ENCODE peak calls at places on chromosome 17, in ten cellular contexts. F is spleen, M is PC-3, C is kidney epithelial cell, I is mucosa of descending colon, L is fibroblast of lung, G is adipocyte, B is MM.1S, A is cardiac muscle cell, S is left lung. Y is an unnamed sample.
A peak's percentile ranks its signal among the peaks of the same experiment; 100 is the strongest.

GRCh38 chr17:77507116-77507885 is 366.5 kb downstream of the SEC14L1 start:
- DNase-seq in F (peak; percentile 40), M (no peak), C (no peak), I (no peak), L (no peak), G (no peak), B (no peak), A (no peak), S (no peak), Y (no peak)

GRCh38 chr17:17708816-17709215 is 27.6 kb downstream of the RAI1 start:
- DNase-seq in F (no peak), M (no peak), C (no peak), I (no peak), L (no peak), G (no peak), B (no peak), A (no peak), S (no peak), Y (no peak)

GRCh38 chr17:13016881-13017622 is 775 bp downstream of the ELAC2 start:
- DNase-seq in F (no peak), M (peak; percentile 31), C (no peak), I (no peak), L (no peak), G (peak; percentile 12), B (no peak), A (peak; percentile 19), S (peak; percentile 46), Y (no peak)

GRCh38 chr17:35010093-35010492 is 29.8 kb downstream of the LIG3 start:
- DNase-seq in F (no peak), M (no peak), C (no peak), I (no peak), L (no peak), G (no peak), B (no peak), A (no peak), S (no peak), Y (no peak)

GRCh38 chr17:77312786-77313599 is 172.2 kb downstream of the SEC14L1 start:
- DNase-seq in F (peak; percentile 67), M (no peak), C (no peak), I (peak; percentile 75), L (peak; percentile 92), G (peak; percentile 91), B (no peak), A (peak; percentile 90), S (no peak), Y (peak; percentile 85)

GRCh38 chr17:14942511-14943185 is 322.5 kb downstream of the PMP22 start:
- DNase-seq in F (no peak), M (peak; percentile 42), C (no peak), I (no peak), L (no peak), G (peak; percentile 21), B (no peak), A (no peak), S (no peak), Y (no peak)

GRCh38 chr17:42596386-42596785 is 12.8 kb downstream of the RETREG3 start:
- DNase-seq in F (no peak), M (peak; percentile 14), C (no peak), I (no peak), L (no peak), G (no peak), B (no peak), A (no peak), S (no peak), Y (no peak)

GRCh38 chr17:75665981-75666380 is 973 bp downstream of the RECQL5 start:
- DNase-seq in F (peak; percentile 54), M (no peak), C (no peak), I (no peak), L (no peak), G (no peak), B (no peak), A (no peak), S (no peak), Y (no peak)

GRCh38 chr17:67227488-67227887 is 17.5 kb downstream of the HELZ start:
- DNase-seq in F (no peak), M (no peak), C (no peak), I (no peak), L (peak; percentile 50), G (peak; percentile 75), B (no peak), A (peak; percentile 53), S (no peak), Y (no peak)

GRCh38 chr17:34306466-34306865 is 12.8 kb upstream of the CCL8 start:
- DNase-seq in F (no peak), M (peak; percentile 10), C (no peak), I (no peak), L (peak; percentile 70), G (peak; percentile 77), B (no peak), A (peak; percentile 88), S (no peak), Y (peak; percentile 46)

GRCh38 chr17:28792877-28793666 is 49.3 kb downstream of the TRAF4 start:
- DNase-seq in F (no peak), M (peak; percentile 5), C (no peak), I (no peak), L (no peak), G (no peak), B (no peak), A (peak; percentile 35), S (no peak), Y (no peak)

GRCh38 chr17:5379351-5380107 is 39.9 kb downstream of the NUP88 start:
- DNase-seq in F (no peak), M (no peak), C (no peak), I (no peak), L (no peak), G (no peak), B (no peak), A (no peak), S (no peak), Y (no peak)

GRCh38 chr17:5381542-5381941 is 37.9 kb downstream of the NUP88 start:
- DNase-seq in F (no peak), M (peak; percentile 46), C (no peak), I (no peak), L (peak; percentile 24), G (peak; percentile 8), B (no peak), A (peak; percentile 30), S (no peak), Y (no peak)

GRCh38 chr17:5378566-5379207 is 40.8 kb downstream of the NUP88 start:
- DNase-seq in F (no peak), M (no peak), C (no peak), I (no peak), L (no peak), G (no peak), B (no peak), A (no peak), S (no peak), Y (no peak)

GRCh38 chr17:5380491-5381135 is 38.8 kb downstream of the NUP88 start:
- DNase-seq in F (no peak), M (no peak), C (no peak), I (no peak), L (peak; percentile 11), G (peak; percentile 39), B (no peak), A (peak; percentile 5), S (no peak), Y (no peak)
- H3K36me3 ChIP-seq in F (peaks cover 100% of the 10 kb centered on the region), M (peaks cover 43% of the 10 kb centered on the region), C (peaks cover 3% of the 10 kb centered on the region), I (peaks cover 6% of the 10 kb centered on the region), L (peaks cover 22% of the 10 kb centered on the region), G (peaks cover 92% of the 10 kb centered on the region), B (peaks cover 17% of the 10 kb centered on the region), A (peaks cover 77% of the 10 kb centered on the region), S (peaks cover 100% of the 10 kb centered on the region), Y (no peaks in the 10 kb centered on the region)

DNA sequence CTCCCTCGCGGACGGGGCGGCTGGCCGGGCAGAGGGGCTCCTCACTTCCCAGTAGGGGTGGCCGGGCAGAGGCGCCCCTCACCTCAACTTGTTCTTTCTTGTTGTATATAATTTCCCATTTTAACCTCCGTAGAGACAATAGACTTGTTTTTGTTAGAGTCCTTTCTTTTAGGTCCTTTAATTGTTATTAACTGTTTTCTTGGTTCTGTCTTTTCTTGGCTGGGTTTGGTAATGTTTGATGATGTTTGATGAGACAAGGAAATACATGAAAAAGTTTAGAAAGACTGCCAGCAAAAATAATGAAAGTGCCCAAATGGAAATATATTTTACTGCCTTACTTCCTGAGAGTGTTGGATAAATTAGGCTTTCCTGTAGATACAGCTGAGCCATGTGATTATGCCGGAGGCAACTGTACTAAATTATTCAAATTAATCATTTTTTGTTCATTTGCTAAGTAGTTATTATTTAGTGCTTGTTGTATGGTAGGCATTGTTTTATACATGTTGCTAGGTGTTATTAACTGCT is 30.9 kb downstream of the PRPSAP2 start:
- DNase-seq in F (no peak), M (no peak), C (no peak), I (no peak), L (no peak), G (no peak), B (no peak), A (no peak), S (no peak), Y (no peak)
- H3K36me3 ChIP-seq in F (peaks cover 81% of the 10 kb centered on the region), M (peaks cover 43% of the 10 kb centered on the region), C (peaks cover 1% of the 10 kb centered on the region), I (peaks cover 5% of the 10 kb centered on the region), L (no peaks in the 10 kb centered on the region), G (peaks cover 32% of the 10 kb centered on the region), B (no peaks in the 10 kb centered on the region), A (peaks cover 45% of the 10 kb centered on the region), S (peaks cover 73% of the 10 kb centered on the region), Y (no peaks in the 10 kb centered on the region)

DNA sequence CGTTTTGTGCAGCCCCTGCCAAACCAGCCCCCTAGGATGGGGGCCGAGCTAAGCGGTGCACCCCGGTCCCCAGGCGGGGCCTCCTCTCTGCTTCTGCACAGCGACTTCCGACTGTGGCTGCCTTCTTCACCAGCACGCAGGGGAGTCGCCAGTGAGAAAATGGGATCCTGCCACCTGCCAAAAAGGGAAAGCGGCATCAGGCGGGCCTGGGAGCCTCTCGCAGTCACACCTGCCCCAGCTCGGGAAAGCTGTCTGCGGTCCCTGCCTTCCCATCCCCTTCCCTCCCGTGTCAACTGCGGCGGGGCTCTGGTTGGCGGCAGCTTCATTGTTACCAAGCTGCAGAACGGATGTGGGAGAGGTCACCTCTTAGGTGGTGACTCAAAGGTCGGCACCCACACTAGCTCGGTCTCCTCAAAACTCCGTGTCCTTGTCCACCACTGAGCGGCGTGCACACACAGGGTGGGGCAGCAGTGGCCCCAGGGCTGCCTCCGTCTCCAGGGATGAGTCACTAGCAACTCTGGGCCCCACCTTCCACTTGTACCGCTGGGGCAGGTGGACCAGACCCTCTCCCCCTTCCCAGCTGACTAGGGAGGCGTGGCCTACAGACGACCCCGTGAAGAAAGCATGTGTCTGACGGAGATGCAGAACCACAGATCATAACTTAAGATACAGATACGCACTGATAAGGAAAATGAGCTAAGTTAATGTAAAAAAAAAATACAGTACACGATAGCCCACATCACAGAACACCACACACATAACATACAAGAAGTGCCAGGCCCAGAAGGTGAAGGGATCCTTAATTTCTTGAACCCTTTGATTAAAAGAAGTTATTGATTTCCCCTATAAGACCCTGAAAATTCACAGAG is 1.5 kb upstream of the PCYT2 start:
- DNase-seq in F (peak; percentile 79), M (peak; percentile 90), C (no peak), I (no peak), L (no peak), G (no peak), B (no peak), A (no peak), S (no peak), Y (no peak)
- H3K36me3 ChIP-seq in F (peaks cover 61% of the 10 kb centered on the region), M (peaks cover 26% of the 10 kb centered on the region), C (peaks cover 6% of the 10 kb centered on the region), I (peaks cover 9% of the 10 kb centered on the region), L (peaks cover 41% of the 10 kb centered on the region), G (peaks cover 55% of the 10 kb centered on the region), B (peaks cover 11% of the 10 kb centered on the region), A (peaks cover 15% of the 10 kb centered on the region), S (peaks cover 61% of the 10 kb centered on the region), Y (no peaks in the 10 kb centered on the region)

DNA sequence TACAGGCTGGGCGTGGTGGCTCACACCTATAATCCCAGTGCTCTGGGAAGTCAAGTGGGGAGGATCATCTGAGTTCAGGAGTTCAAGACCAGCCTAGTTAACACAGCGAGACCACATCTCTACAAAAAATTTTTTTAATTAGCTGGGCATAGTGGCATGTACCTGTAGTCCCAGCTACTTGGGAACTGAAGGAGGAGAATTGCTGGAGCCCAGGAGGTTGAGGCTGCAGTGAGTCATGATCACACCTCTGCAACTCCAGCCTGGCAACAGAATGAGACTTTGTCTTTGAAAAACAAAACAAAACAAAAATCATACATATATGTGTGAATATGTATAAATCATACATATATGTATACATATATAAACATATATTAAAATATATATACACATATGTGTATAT is 54.1 kb upstream of the MARCHF10 start:
- DNase-seq in F (no peak), M (peak; percentile 36), C (no peak), I (no peak), L (no peak), G (no peak), B (no peak), A (no peak), S (no peak), Y (no peak)
- H3K36me3 ChIP-seq in F (no peaks in the 10 kb centered on the region), M (no peaks in the 10 kb centered on the region), C (no peaks in the 10 kb centered on the region), I (no peaks in the 10 kb centered on the region), L (no peaks in the 10 kb centered on the region), G (no peaks in the 10 kb centered on the region), B (no peaks in the 10 kb centered on the region), A (no peaks in the 10 kb centered on the region), S (no peaks in the 10 kb centered on the region), Y (no peaks in the 10 kb centered on the region)

Y was measured in testis.